ENCODE peak calls at places on chromosome 16, in six cellular contexts. S, A, W, D, N and V are unnamed samples.

GRCh38 chr16:4511441-4512082 is 27.0 kb downstream of the CDIP1 start:
- DNase-seq in S (no peak), A (peak), W (peak), D (peak), N (peak), V (no peak)

GRCh38 chr16:69310479-69311114 is 553 bp upstream of the VPS4A start:
- DNase-seq in S (no peak), A (no peak), W (no peak), D (no peak), N (no peak), V (no peak)

GRCh38 chr16:21302898-21303528 is 24.9 kb upstream of the CRYM start:
- DNase-seq in S (no peak), A (peak), W (no peak), D (no peak), N (no peak), V (no peak)

GRCh38 chr16:15770107-15770506 is 86.7 kb downstream of the MYH11 start:
- DNase-seq in S (no peak), A (no peak), W (no peak), D (no peak), N (no peak), V (no peak)

GRCh38 chr16:66262253-66263167 is 104.0 kb upstream of the CDH5 start:
- DNase-seq in S (peak), A (no peak), W (no peak), D (peak), N (no peak), V (no peak)

GRCh38 chr16:66961065-66961744 is at the start of gene CES3:
- DNase-seq in S (no peak), A (peak), W (peak), D (peak), N (peak), V (peak)

GRCh38 chr16:85137323-85138072 is 25.2 kb upstream of the CIBAR2 start:
- DNase-seq in S (peak), A (peak), W (no peak), D (no peak), N (peak), V (peak)

GRCh38 chr16:85733155-85733838 is 17.6 kb downstream of the C16orf74 start:
- DNase-seq in S (no peak), A (no peak), W (no peak), D (no peak), N (no peak), V (no peak)

GRCh38 chr16:59249049-59249448 is 514.9 kb upstream of the GOT2 start:
- DNase-seq in S (no peak), A (no peak), W (no peak), D (peak), N (peak), V (no peak)

GRCh38 chr16:7471268-7471667 is 138.6 kb downstream of the RBFOX1 start:
- DNase-seq in S (no peak), A (no peak), W (no peak), D (no peak), N (no peak), V (no peak)

GRCh38 chr16:88014201-88014781 is 63.1 kb downstream of the BANP start:
- DNase-seq in S (no peak), A (no peak), W (no peak), D (peak), N (no peak), V (no peak)

GRCh38 chr16:56916571-56917403 is 15.2 kb upstream of the HERPUD1 start:
- DNase-seq in S (no peak), A (no peak), W (no peak), D (no peak), N (no peak), V (no peak)

GRCh38 chr16:84184775-84185174 is 2.1 kb downstream of the TAF1C start:
- DNase-seq in S (no peak), A (no peak), W (no peak), D (no peak), N (no peak), V (no peak)

GRCh38 chr16:82684246-82684645 is 57.5 kb downstream of the CDH13 start:
- DNase-seq in S (no peak), A (no peak), W (no peak), D (no peak), N (no peak), V (no peak)

GRCh38 chr16:79997257-79997656 is 396.7 kb upstream of the MAF start:
- DNase-seq in S (no peak), A (no peak), W (peak), D (peak), N (peak), V (no peak)

GRCh38 chr16:63568184-63568583 is 1531.9 kb upstream of the CDH8 start:
- DNase-seq in S (no peak), A (no peak), W (no peak), D (no peak), N (no peak), V (no peak)

GRCh38 chr16:61684566-61684965 is 351.7 kb downstream of the CDH8 start:
- DNase-seq in S (no peak), A (no peak), W (peak), D (no peak), N (no peak), V (no peak)

GRCh38 chr16:89697616-89698331 is 3.7 kb downstream of the SPATA2L start:
- DNase-seq in S (no peak), A (no peak), W (no peak), D (peak), N (no peak), V (no peak)

GRCh38 chr16:84603115-84603816 is 14.6 kb downstream of the COTL1 start:
- DNase-seq in S (peak), A (peak), W (peak), D (no peak), N (no peak), V (no peak)

GRCh38 chr16:84618428-84619102 is 687 bp upstream of the COTL1 start:
- DNase-seq in S (no peak), A (peak), W (peak), D (peak), N (no peak), V (no peak)

GRCh38 chr16:65964752-65965151 is 401.7 kb upstream of the CDH5 start:
- DNase-seq in S (no peak), A (no peak), W (no peak), D (peak), N (no peak), V (no peak)

GRCh38 chr16:87729266-87729954 is 36.4 kb downstream of the KLHDC4 start:
- DNase-seq in S (no peak), A (no peak), W (no peak), D (no peak), N (peak), V (no peak)

GRCh38 chr16:28877642-28877975 is 679 bp upstream of the ATP2A1 start:
- DNase-seq in S (no peak), A (no peak), W (no peak), D (no peak), N (no peak), V (no peak)

GRCh38 chr16:87951550-87952538 is 610 bp downstream of the BANP start:
- DNase-seq in S (no peak), A (peak), W (peak), D (peak), N (peak), V (no peak)

GRCh38 chr16:69419956-69420355 is 4.5 kb upstream of the CYB5B start:
- DNase-seq in S (no peak), A (no peak), W (no peak), D (no peak), N (no peak), V (no peak)

GRCh38 chr16:4613636-4614570 is 785 bp downstream of the UBALD1 start:
- DNase-seq in S (no peak), A (no peak), W (peak), D (peak), N (peak), V (no peak)

GRCh38 chr16:75064403-75065148 is 52.0 kb downstream of the LDHD start:
- DNase-seq in S (no peak), A (no peak), W (no peak), D (no peak), N (no peak), V (no peak)
- H3K27ac ChIP-seq in S (peak), A (no peak), W (no peak), D (no peak), N (no peak), V (no peak)

GRCh38 chr16:68253721-68254120 is 8.5 kb downstream of the PLA2G15 start:
- DNase-seq in S (no peak), A (no peak), W (no peak), D (no peak), N (no peak), V (no peak)

GRCh38 chr16:68250951-68251350 is 5.8 kb downstream of the PLA2G15 start:
- DNase-seq in S (no peak), A (no peak), W (no peak), D (no peak), N (no peak), V (no peak)

GRCh38 chr16:68249361-68249760 is 4.2 kb downstream of the PLA2G15 start:
- DNase-seq in S (no peak), A (no peak), W (no peak), D (no peak), N (no peak), V (no peak)

GRCh38 chr16:68251812-68252211 is 6.6 kb downstream of the PLA2G15 start:
- DNase-seq in S (no peak), A (no peak), W (no peak), D (no peak), N (peak), V (no peak)

DNA sequence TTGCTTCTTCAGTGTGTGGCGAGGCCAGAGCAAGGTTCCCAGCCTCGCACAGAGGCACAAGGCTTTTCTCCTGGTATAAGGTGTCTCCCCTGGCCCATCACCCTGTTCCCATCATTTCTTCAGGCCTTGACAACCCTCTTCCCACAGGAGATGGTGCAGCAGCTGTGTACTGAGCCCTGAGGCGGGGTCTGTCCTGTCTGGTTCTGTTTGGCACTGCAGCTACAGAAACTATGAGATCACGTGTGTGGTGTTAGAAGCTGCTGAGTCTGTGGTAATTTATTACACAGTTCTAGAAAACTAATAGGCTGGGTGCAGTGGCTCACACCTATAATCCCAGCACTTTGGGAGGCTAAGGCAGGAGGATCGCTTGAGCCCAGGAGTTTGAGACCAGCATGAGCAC is 7.2 kb downstream of the PLA2G15 start:
- DNase-seq in S (no peak), A (no peak), W (no peak), D (no peak), N (no peak), V (no peak)
- H3K27ac ChIP-seq in S (no peak), A (peak), W (no peak), D (no peak), N (peak), V (no peak)

DNA sequence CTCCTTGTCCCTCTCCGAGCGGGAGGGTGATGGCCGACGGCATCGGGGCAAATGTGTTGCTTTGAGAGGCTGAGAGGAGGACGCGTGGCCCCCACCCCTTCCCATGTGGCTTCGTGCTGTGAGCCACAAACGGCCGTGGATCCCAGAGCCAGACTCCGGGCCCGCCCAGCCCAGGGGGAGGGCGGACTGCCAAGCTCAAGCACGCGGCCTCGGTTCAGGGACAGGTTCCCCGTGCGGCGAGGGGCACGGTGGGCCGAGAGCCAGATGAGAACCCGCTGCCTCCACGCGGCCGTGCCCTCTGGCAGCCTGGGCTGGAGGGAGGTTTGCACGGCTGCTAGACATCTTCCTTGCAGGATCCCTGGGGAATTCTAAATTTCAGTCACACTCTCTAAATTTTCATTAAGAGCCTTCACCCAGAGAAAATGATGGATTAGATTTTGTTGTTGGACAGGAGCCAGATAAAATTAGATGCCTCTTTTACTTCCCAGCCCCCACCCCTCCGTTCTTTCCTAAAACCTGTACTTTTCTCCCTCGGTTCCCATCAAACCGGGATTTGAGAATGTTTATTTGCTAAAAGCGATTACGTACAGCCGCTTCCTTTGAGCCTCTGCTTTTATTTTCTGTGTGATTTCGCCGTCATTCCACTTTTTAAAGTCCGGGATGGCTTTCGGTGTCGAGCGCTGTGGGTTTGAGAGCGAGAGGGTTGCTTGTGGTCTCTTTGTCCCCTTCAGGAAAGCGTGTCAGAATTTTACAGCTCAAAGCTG is 24.9 kb upstream of the GNG13 start:
- DNase-seq in S (no peak), A (no peak), W (peak), D (no peak), N (no peak), V (peak)
- H3K27ac ChIP-seq in S (no peak), A (no peak), W (no peak), D (no peak), N (no peak), V (no peak)

DNA sequence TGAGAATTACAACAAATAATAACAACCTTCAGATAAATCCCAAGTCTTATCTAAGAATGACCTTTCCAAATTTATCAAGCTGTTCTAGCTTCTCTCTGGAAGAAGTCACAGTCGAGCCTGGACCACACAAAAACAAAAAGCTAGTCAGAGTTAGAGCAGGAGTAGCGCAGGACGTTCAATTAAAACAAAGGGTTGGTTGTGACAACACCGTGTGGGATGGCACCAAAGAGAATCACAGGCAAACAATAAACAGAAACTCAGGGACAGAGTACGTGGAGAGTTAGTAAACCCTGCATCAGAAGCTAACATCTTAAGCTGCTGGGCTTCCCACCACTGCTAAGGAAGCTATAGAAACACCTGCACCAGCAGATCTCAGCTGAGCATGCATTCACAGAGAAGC is 23.8 kb downstream of the ARHGAP17 start:
- DNase-seq in S (no peak), A (no peak), W (no peak), D (no peak), N (no peak), V (no peak)
- H3K27ac ChIP-seq in S (no peak), A (no peak), W (no peak), D (no peak), N (no peak), V (peak)

GRCh38 chr16:70678898-70679652 is 6.8 kb downstream of the MTSS2 start:
- DNase-seq in S (no peak), A (no peak), W (no peak), D (no peak), N (no peak), V (no peak)
- H3K27ac ChIP-seq in S (no peak), A (peak), W (no peak), D (no peak), N (no peak), V (peak)

GRCh38 chr16:19644877-19645276 is 73.2 kb downstream of the KNOP1 start:
- DNase-seq in S (peak), A (no peak), W (no peak), D (no peak), N (no peak), V (no peak)
- H3K27ac ChIP-seq in S (peak), A (no peak), W (no peak), D (no peak), N (no peak), V (no peak)

GRCh38 chr16:11597737-11598136 is 11.0 kb upstream of the LITAF start:
- DNase-seq in S (no peak), A (no peak), W (no peak), D (no peak), N (no peak), V (no peak)
- H3K27ac ChIP-seq in S (peak), A (peak), W (no peak), D (no peak), N (no peak), V (no peak)

GRCh38 chr16:72637306-72637705 is 410.6 kb downstream of the ZFHX3 start:
- DNase-seq in S (no peak), A (peak), W (no peak), D (no peak), N (no peak), V (no peak)
- H3K27ac ChIP-seq in S (no peak), A (no peak), W (no peak), D (no peak), N (no peak), V (no peak)

GRCh38 chr16:74852500-74852875 is 77.9 kb upstream of the FA2H start:
- DNase-seq in S (no peak), A (no peak), W (no peak), D (no peak), N (no peak), V (no peak)

GRCh38 chr16:74847202-74847601 is 72.6 kb upstream of the FA2H start:
- DNase-seq in S (no peak), A (no peak), W (no peak), D (no peak), N (no peak), V (no peak)

GRCh38 chr16:74844041-74844826 is 69.6 kb upstream of the FA2H start:
- DNase-seq in S (no peak), A (no peak), W (no peak), D (no peak), N (no peak), V (no peak)

GRCh38 chr16:74846714-74847113 is 72.1 kb upstream of the FA2H start:
- DNase-seq in S (no peak), A (no peak), W (no peak), D (no peak), N (no peak), V (no peak)

DNA sequence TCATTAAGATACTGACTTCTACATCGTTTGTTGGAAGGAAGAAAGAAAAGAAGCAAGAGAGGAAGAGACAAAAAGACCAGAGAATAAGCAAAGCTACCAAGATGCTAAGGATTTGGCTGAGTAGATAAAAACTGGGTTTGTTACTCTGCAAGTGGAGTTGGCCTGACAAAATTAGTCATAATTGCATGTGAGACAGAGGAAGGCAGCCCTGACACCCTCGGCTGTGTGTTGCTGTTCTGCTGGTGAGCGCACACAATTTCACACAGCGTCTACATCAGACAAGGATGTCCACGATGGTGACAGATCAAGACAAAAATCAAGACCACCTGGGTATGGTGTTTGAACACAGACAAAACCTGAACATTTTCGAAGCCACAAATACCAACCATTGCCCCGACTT is 75.4 kb upstream of the FA2H start:
- DNase-seq in S (no peak), A (no peak), W (no peak), D (no peak), N (no peak), V (no peak)
- H3K27ac ChIP-seq in S (no peak), A (no peak), W (no peak), D (no peak), N (no peak), V (no peak)